ENCODE peak calls at places on chromosome 2, in six cellular contexts. J is uterus, R is RWPE2, H is breast epithelium, S is fibroblast of pulmonary artery, X is upper lobe of right lung. Q is an unnamed sample.

GRCh38 chr2:60552096-60552850 is 1.2 kb downstream of the BCL11A start:
- DNase-seq in J (no peak), R (no peak), H (no peak), S (no peak), X (peak; percentile 73), Q (no peak)

GRCh38 chr2:95073856-95074662 is 47.5 kb downstream of the MRPS5 start:
- DNase-seq in J (no peak), R (no peak), H (no peak), S (no peak), X (no peak), Q (no peak)

GRCh38 chr2:219454217-219454616 is 19.6 kb downstream of the SPEG start:
- DNase-seq in J (no peak), R (peak; percentile 34), H (no peak), S (no peak), X (no peak), Q (no peak)

GRCh38 chr2:240452471-240453256 is 17.2 kb downstream of the GPC1 start:
- DNase-seq in J (peak; percentile 77), R (peak; percentile 62), H (no peak), S (peak; percentile 47), X (peak; percentile 86), Q (no peak)

GRCh38 chr2:109189751-109190150 is 60.7 kb downstream of the SH3RF3 start:
- DNase-seq in J (no peak), R (no peak), H (no peak), S (no peak), X (no peak), Q (peak; percentile 38)

GRCh38 chr2:224479826-224480225 is 77.9 kb upstream of the FAM124B start:
- DNase-seq in J (no peak), R (no peak), H (no peak), S (no peak), X (no peak), Q (no peak)

GRCh38 chr2:111706481-111707001 is 177.5 kb downstream of the ANAPC1 start:
- DNase-seq in J (no peak), R (no peak), H (peak; percentile 16), S (no peak), X (no peak), Q (no peak)

GRCh38 chr2:174697267-174697666 is 67.0 kb downstream of the CHRNA1 start:
- DNase-seq in J (peak; percentile 28), R (no peak), H (no peak), S (peak; percentile 66), X (no peak), Q (no peak)

DNA sequence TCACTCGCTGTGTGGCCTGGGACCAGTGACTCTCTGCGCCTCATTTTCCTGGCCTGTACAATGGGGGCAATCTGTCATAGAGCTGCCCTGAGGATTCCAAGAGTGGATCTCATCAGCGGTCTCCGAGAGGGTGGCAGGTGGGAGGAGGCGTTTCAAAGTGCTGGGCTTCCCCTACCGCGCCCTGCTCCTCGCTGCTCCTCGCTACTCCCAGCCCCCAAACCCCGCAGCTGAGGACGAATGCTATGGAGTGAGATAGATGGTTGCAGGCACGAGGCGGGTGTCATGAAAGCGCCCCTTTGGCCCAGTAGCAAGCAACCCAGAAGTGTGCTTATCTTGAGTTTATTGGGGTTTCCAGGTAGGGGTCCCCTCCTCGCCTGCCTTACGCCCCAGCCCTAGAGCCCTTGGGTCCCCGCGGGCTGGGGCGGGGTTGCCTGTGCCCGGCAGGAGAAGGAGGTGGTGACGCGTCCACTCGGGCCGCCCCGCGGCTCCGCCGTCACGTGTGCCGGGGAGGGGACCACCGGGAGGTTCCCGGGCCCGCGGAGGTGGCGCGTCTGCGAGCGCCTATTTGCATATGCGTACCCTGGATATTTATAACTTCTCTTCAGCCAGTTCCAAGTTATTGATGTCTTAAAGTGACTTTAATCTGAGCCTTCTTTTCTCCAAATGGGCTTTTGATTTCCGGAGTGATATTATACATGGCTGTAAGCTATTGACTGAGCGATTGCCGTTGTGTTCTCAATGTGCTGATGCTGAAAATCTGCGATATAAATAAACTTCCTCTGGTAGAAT is 263.8 kb downstream of the ATAD2B start:
- DNase-seq in J (peak; percentile 50), R (no peak), H (no peak), S (no peak), X (no peak), Q (no peak)
- H3K4me3 ChIP-seq in J (peak overlapping the region; percentile 18), R (no peak overlapping the region), H (peak overlapping the region; percentile 20), S (peak overlapping the region; percentile 29), X (peak overlapping the region; percentile 31), Q (peak overlapping the region; percentile 59)

GRCh38 chr2:8265827-8266226 is 416.0 kb upstream of the ID2 start:
- DNase-seq in J (no peak), R (no peak), H (no peak), S (no peak), X (no peak), Q (no peak)

GRCh38 chr2:8264981-8265380 is 416.9 kb upstream of the ID2 start:
- DNase-seq in J (no peak), R (no peak), H (no peak), S (no peak), X (no peak), Q (no peak)

GRCh38 chr2:8268172-8268783 is 413.6 kb upstream of the ID2 start:
- DNase-seq in J (no peak), R (no peak), H (no peak), S (peak; percentile 18), X (no peak), Q (peak; percentile 71)

GRCh38 chr2:8267103-8267502 is 414.8 kb upstream of the ID2 start:
- DNase-seq in J (no peak), R (no peak), H (no peak), S (no peak), X (no peak), Q (no peak)

DNA sequence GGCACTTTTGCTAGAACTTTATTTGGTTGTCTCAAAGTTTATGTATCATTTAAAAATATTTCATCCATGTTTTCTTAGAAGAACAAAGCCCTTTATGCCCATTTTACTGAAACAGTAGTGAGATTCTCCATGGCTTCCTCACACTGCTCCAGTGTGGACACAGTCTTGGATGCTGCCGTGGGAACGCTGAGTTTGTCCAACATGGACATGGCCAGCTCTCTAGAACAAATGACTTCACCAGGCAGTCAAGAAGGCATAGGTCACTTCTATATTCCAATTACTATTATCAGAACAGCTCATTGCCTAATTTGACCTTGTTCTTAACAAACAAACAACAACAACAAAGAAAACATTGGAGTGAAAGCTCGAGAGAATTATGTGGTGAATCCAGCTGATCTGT is 414.1 kb upstream of the ID2 start:
- DNase-seq in J (no peak), R (no peak), H (no peak), S (no peak), X (no peak), Q (no peak)
- H3K4me3 ChIP-seq in J (no peak overlapping the region), R (no peak overlapping the region), H (no peak overlapping the region), S (no peak overlapping the region), X (no peak overlapping the region), Q (no peak overlapping the region)

DNA sequence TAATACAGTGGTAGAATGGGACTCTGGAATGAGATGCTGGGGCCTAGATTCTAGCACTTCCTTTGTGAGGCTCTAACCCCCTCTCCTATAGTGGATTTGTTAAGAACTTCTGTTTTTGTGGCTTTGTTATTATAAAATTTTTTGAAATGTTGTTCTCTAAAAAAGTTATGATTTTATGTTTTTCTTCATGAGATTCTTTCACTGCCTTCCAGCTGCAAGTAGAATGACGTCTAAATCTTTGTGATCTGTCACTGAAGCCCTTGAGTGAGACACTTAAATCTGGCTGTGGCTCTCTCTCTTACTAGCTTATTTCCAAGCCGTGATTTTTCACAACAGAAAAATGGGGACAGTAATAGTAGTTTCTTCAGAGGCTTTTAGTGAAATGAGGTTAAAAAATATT is 1.6 kb downstream of the CASP8 start:
- DNase-seq in J (no peak), R (no peak), H (no peak), S (no peak), X (no peak), Q (no peak)
- H3K4me3 ChIP-seq in J (no peak overlapping the region), R (no peak overlapping the region), H (peak overlapping the region; percentile 28), S (no peak overlapping the region), X (peak overlapping the region; percentile 47), Q (peak overlapping the region; percentile 39)

GRCh38 chr2:40169430-40169829 is 282.5 kb downstream of the SLC8A1 start:
- DNase-seq in J (no peak), R (no peak), H (no peak), S (no peak), X (no peak), Q (no peak)
- H3K4me3 ChIP-seq in J (no peak overlapping the region), R (no peak overlapping the region), H (no peak overlapping the region), S (no peak overlapping the region), X (no peak overlapping the region), Q (no peak overlapping the region)

DNA sequence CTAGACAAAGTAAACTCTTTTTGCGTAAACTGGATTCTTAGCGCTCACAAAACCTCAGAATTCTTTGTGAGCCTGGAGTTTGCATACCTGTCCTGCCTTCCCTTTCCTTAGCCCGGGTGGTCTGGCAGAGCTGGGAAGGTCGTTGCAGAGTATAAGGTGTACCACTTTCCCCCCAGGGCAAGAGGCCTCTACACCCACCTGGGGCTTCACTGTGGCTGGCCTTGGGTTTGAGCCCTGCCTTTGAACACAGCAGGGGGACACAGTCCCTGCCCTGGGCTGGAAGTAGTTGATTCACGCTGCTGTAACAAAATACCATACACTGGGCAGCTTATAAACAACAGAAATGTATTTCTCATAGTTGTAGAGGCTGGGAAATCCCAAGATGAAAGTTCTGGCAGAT is 133.9 kb downstream of the B3GNT2 start:
- DNase-seq in J (no peak), R (no peak), H (no peak), S (no peak), X (no peak), Q (no peak)
- H3K4me3 ChIP-seq in J (no peak overlapping the region), R (no peak overlapping the region), H (no peak overlapping the region), S (no peak overlapping the region), X (no peak overlapping the region), Q (no peak overlapping the region)

DNA sequence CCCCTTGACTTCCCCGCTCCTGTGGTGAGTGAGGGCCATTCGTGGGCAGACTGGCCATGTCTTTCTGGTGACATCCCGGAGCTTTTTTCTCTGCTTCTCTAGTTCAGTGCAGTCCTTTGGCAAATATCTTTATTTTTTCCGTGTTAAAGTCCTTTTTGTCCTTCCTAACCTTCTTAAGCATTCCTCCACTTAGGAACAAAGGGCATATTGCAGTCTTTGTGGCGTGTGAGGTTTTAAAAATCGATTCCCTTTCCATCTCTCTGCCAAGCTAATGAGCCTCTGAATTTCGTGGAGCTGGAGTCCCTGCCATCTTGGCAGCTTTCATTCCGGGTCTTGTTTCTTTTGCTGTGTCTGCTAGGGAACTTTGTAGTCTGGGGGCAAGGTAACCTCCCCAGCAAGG is 5.0 kb downstream of the CNNM3 start:
- DNase-seq in J (no peak), R (no peak), H (no peak), S (no peak), X (no peak), Q (no peak)
- H3K4me3 ChIP-seq in J (no peak overlapping the region), R (no peak overlapping the region), H (no peak overlapping the region), S (no peak overlapping the region), X (no peak overlapping the region), Q (no peak overlapping the region)

GRCh38 chr2:98487101-98487805 is 42.6 kb downstream of the INPP4A start:
- DNase-seq in J (no peak), R (no peak), H (no peak), S (no peak), X (no peak), Q (no peak)
- H3K4me3 ChIP-seq in J (no peak overlapping the region), R (no peak overlapping the region), H (no peak overlapping the region), S (no peak overlapping the region), X (no peak overlapping the region), Q (no peak overlapping the region)